ENCODE peak calls at places on chromosomes 16 and 17, in six cellular contexts. Q is HEK293T, K is A549, J is IMR-90, H is K562, E is GM12878. Y is an unnamed sample.

GRCh38 chr16:8533509-8533908 is 56.8 kb downstream of the TMEM114 start:
- DNase-seq in Q (no peak), K (no peak), J (no peak), H (no peak), E (no peak), Y (no peak)

GRCh38 chr17:8072727-8073461 is 14.6 kb downstream of the ALOX12B start:
- DNase-seq in Q (no peak), K (no peak), J (no peak), H (no peak), E (no peak), Y (no peak)

GRCh38 chr16:20073203-20074088 is at the start of gene GPR139:
- DNase-seq in Q (no peak), K (no peak), J (no peak), H (no peak), E (no peak), Y (no peak)

GRCh38 chr17:46038414-46038813 is 39.4 kb downstream of the STH start:
- DNase-seq in Q (no peak), K (no peak), J (no peak), H (no peak), E (no peak), Y (no peak)

GRCh38 chr17:15914400-15915165 is 30.3 kb upstream of the ADORA2B start:
- DNase-seq in Q (no peak), K (no peak), J (peak; percentile 70), H (no peak), E (no peak), Y (no peak)

GRCh38 chr17:50511058-50511457 is 2.8 kb downstream of the MYCBPAP start:
- DNase-seq in Q (no peak), K (no peak), J (peak; percentile 50), H (no peak), E (peak; percentile 83), Y (no peak)

GRCh38 chr17:40442392-40443195 is 656 bp upstream of the IGFBP4 start:
- DNase-seq in Q (no peak), K (peak; percentile 82), J (peak; percentile 47), H (peak; percentile 71), E (no peak), Y (no peak)

GRCh38 chr16:82639666-82640336 is 13.0 kb downstream of the CDH13 start:
- DNase-seq in Q (peak; percentile 47), K (peak; percentile 22), J (peak; percentile 58), H (peak; percentile 61), E (no peak), Y (peak; percentile 46)

GRCh38 chr16:85767569-85767968 is 16.7 kb upstream of the C16orf74 start:
- DNase-seq in Q (no peak), K (peak; percentile 96), J (peak; percentile 88), H (peak; percentile 15), E (no peak), Y (no peak)

GRCh38 chr17:50268632-50269287 is 5.5 kb upstream of the TMEM92 start:
- DNase-seq in Q (no peak), K (no peak), J (peak; percentile 51), H (no peak), E (no peak), Y (no peak)

GRCh38 chr16:81639931-81640680 is 139.0 kb upstream of the PLCG2 start:
- DNase-seq in Q (no peak), K (no peak), J (peak; percentile 11), H (no peak), E (no peak), Y (no peak)

DNA sequence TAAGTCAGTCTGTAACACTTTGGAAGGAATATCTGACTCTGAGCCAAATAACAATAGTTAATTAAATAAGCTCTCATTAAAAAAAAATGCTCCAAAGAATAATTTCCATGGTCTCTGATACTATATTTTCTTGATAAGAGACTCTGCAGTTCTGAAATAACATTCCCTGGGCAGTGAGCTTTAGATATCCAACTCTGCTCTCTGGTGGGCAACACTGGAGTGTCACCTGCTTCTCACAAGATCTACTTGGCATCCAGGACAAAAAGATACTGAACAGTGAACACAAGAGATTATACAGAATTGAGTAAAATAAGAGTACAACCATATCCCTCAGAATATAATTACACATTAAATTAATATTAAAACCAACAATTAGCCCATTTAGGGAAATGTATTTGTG is 13.7 kb downstream of the BLMH start:
- DNase-seq in Q (peak; percentile 13), K (peak; percentile 31), J (peak; percentile 69), H (peak; percentile 39), E (no peak), Y (peak; percentile 49)
- TF ChIP-seq BHLHE40 in Q (no peak), K (no peak), J (no peak), H (no peak), E (no peak), Y (no peak)

DNA sequence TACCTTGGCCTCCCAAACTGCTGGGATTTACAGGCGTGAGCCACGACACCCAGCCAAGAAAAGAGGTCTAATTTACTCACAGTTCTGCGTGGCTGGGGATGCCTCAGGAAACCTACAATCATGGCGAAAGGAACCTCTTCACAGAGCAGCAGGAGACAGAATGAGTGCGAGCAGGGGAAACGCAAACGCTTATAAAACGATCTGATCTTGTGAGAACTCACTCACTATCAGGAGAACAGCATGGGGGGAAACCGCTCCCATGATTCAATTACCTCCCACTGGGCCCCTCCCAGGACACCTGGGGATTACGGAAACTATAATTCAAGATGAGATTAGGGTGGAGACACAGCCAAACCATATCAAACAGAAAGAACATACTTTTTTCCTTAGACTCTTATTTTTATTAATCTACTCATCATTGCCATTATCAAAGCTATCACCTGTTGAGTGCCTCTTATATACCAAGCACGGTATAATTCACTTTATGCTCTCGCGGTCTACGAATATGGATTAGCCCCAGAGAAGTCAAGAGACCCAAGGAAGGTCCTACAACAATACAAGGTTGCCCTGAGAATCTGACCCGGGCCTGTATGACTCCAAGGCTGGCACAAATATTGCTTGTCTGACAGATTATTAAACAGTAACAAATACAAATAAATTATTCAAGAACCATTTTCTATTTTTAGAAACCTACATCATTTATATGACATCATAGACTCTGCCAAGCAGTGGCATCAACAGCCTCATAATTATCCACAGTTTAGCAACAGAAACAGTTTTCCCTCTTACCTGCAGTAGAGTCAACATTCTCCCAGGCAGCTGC is 2.4 kb downstream of the POLR3K start:
- DNase-seq in Q (no peak), K (no peak), J (no peak), H (no peak), E (no peak), Y (no peak)
- TF ChIP-seq BHLHE40 in Q (no peak), K (no peak), J (no peak), H (no peak), E (no peak), Y (no peak)

GRCh38 chr16:22124583-22125284 is 32.4 kb downstream of the VWA3A start:
- DNase-seq in Q (no peak), K (no peak), J (no peak), H (no peak), E (no peak), Y (no peak)

GRCh38 chr16:22122239-22122638 is 29.9 kb downstream of the VWA3A start:
- DNase-seq in Q (no peak), K (no peak), J (no peak), H (no peak), E (no peak), Y (no peak)

GRCh38 chr16:22120440-22120839 is 28.1 kb downstream of the VWA3A start:
- DNase-seq in Q (no peak), K (no peak), J (no peak), H (no peak), E (no peak), Y (no peak)

GRCh38 chr16:22123759-22124490 is 31.6 kb downstream of the VWA3A start:
- DNase-seq in Q (no peak), K (peak; percentile 17), J (no peak), H (no peak), E (no peak), Y (no peak)

DNA sequence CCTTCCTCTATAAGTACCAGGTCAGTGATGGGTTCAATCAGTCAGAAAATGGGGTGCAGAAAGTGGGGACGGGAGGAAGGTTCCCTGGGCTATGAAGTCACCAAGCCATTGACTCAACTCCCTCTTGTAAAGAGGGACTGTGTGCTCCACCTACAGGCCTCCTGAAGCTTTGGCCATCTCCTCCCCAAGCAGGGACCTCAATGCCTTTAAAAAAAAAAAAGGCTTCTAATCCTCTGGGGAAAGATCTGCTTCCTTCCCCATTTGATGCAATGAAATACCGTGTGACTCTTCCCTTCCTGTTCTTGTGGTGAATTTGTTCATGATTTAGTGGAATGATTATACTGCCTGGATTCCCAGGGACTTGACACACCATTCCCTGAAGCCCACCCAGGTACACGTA is 30.8 kb downstream of the VWA3A start:
- DNase-seq in Q (peak; percentile 36), K (peak; percentile 21), J (no peak), H (peak; percentile 30), E (no peak), Y (no peak)
- TF ChIP-seq BHLHE40 in Q (no peak), K (no peak), J (no peak), H (no peak), E (no peak), Y (no peak)

GRCh38 chr16:72635694-72636093 is 412.2 kb downstream of the ZFHX3 start:
- DNase-seq in Q (no peak), K (no peak), J (no peak), H (no peak), E (no peak), Y (no peak)

GRCh38 chr16:72637306-72637705 is 410.6 kb downstream of the ZFHX3 start:
- DNase-seq in Q (no peak), K (no peak), J (peak; percentile 77), H (no peak), E (no peak), Y (no peak)

GRCh38 chr16:72639494-72639893 is 408.4 kb downstream of the ZFHX3 start:
- DNase-seq in Q (no peak), K (no peak), J (no peak), H (no peak), E (no peak), Y (no peak)

DNA sequence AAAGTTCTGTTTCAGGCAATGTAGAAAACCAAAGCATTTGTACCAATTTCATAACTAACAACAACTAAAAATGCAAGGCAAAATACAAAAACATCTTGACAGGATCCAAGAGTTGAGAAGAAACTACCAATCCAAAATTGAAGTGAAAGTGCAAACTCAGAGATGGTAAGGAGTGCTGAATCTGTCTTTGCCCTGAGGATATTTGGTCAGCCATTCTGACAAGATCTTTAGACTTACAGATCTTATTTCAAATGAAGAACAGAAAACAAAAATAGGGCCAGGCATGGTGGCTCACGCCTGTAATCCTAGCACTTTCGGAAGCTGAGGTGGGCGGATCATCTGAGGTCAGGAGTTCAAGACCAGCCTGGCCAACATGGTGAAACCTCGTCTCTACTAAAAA is 412.8 kb downstream of the ZFHX3 start:
- DNase-seq in Q (no peak), K (no peak), J (peak; percentile 2), H (no peak), E (no peak), Y (no peak)
- TF ChIP-seq BHLHE40 in Q (no peak), K (no peak), J (no peak), H (no peak), E (no peak), Y (no peak)

GRCh38 chr16:997440-998051 is 16.0 kb downstream of the SOX8 start:
- DNase-seq in Q (no peak), K (peak; percentile 72), J (peak; percentile 41), H (no peak), E (no peak), Y (no peak)
- TF ChIP-seq BHLHE40 in Q (no peak), K (no peak), J (no peak), H (no peak), E (no peak), Y (no peak)

GRCh38 chr17:43734376-43734775 is 24.2 kb downstream of the SOST start:
- DNase-seq in Q (no peak), K (no peak), J (peak; percentile 69), H (no peak), E (no peak), Y (no peak)
- TF ChIP-seq BHLHE40 in Q (no peak), K (no peak), J (no peak), H (no peak), E (no peak), Y (no peak)